ENCODE peak calls at places on chromosome 21, in eight cellular contexts. Q is HCT116, I is uterus, U is esophagus muscularis mucosa, B is prostate gland, D is NB4, T is heart left ventricle, N is IMR-90. M is an unnamed sample.

GRCh38 chr21:20443558-20444155 is 554.6 kb upstream of the NCAM2 start:
- DNase-seq in Q (no peak), I (no peak), U (no peak), B (no peak), D (peak), T (no peak), N (no peak), M (no peak)

GRCh38 chr21:34845521-34846213 is 176.9 kb downstream of the CLIC6 start:
- DNase-seq in Q (peak), I (no peak), U (no peak), B (peak), D (peak), T (no peak), N (peak), M (peak)

GRCh38 chr21:27802816-27803475 is 836.1 kb upstream of the ADAMTS5 start:
- DNase-seq in Q (no peak), I (peak), U (no peak), B (peak), D (peak), T (no peak), N (peak), M (peak)

GRCh38 chr21:41600556-41600955 is 92.6 kb upstream of the TMPRSS2 start:
- DNase-seq in Q (no peak), I (no peak), U (no peak), B (no peak), D (no peak), T (no peak), N (no peak), M (no peak)

GRCh38 chr21:15079276-15079675 is 14.5 kb upstream of the NRIP1 start:
- DNase-seq in Q (no peak), I (no peak), U (no peak), B (no peak), D (no peak), T (no peak), N (no peak), M (no peak)

GRCh38 chr21:29332461-29333354 is 34.0 kb downstream of the BACH1 start:
- DNase-seq in Q (no peak), I (no peak), U (no peak), B (no peak), D (no peak), T (no peak), N (peak), M (peak)

GRCh38 chr21:29257701-29258100 is 41.0 kb upstream of the BACH1 start:
- DNase-seq in Q (no peak), I (no peak), U (no peak), B (no peak), D (peak), T (no peak), N (no peak), M (no peak)

GRCh38 chr21:41706678-41707077 is 60.2 kb downstream of the RIPK4 start:
- DNase-seq in Q (no peak), I (no peak), U (no peak), B (no peak), D (no peak), T (no peak), N (peak), M (no peak)

GRCh38 chr21:31136891-31137290 is 98.6 kb upstream of the KRTAP19-8 start:
- DNase-seq in Q (no peak), I (no peak), U (no peak), B (no peak), D (peak), T (no peak), N (peak), M (no peak)

GRCh38 chr21:42665026-42665425 is 11.6 kb downstream of the PDE9A start:
- DNase-seq in Q (no peak), I (no peak), U (no peak), B (no peak), D (no peak), T (no peak), N (no peak), M (no peak)

GRCh38 chr21:21851205-21851604 is 853.0 kb downstream of the NCAM2 start:
- DNase-seq in Q (no peak), I (no peak), U (no peak), B (no peak), D (no peak), T (no peak), N (no peak), M (no peak)

GRCh38 chr21:31593161-31593560 is 66.3 kb upstream of the SOD1 start:
- DNase-seq in Q (no peak), I (no peak), U (no peak), B (no peak), D (no peak), T (no peak), N (no peak), M (no peak)

GRCh38 chr21:30153697-30154340 is 12.8 kb downstream of the CLDN17 start:
- DNase-seq in Q (no peak), I (no peak), U (no peak), B (no peak), D (no peak), T (no peak), N (no peak), M (no peak)

GRCh38 chr21:32353002-32353711 is 39.7 kb downstream of the URB1 start:
- DNase-seq in Q (no peak), I (no peak), U (no peak), B (no peak), D (no peak), T (no peak), N (no peak), M (no peak)

GRCh38 chr21:17402885-17403477 is 109.9 kb upstream of the CXADR start:
- DNase-seq in Q (no peak), I (no peak), U (no peak), B (no peak), D (peak), T (no peak), N (peak), M (no peak)

GRCh38 chr21:15616864-15617574 is 112.8 kb upstream of the USP25 start:
- DNase-seq in Q (no peak), I (peak), U (no peak), B (no peak), D (no peak), T (no peak), N (peak), M (no peak)

GRCh38 chr21:28949318-28949717 is 43.4 kb downstream of the LTN1 start:
- DNase-seq in Q (no peak), I (no peak), U (no peak), B (no peak), D (no peak), T (no peak), N (no peak), M (no peak)

GRCh38 chr21:41536076-41536826 is 28.3 kb upstream of the TMPRSS2 start:
- DNase-seq in Q (no peak), I (no peak), U (no peak), B (peak), D (no peak), T (no peak), N (no peak), M (no peak)

GRCh38 chr21:44083631-44084291 is 23.4 kb upstream of the PWP2 start:
- DNase-seq in Q (no peak), I (no peak), U (no peak), B (no peak), D (no peak), T (no peak), N (no peak), M (no peak)

GRCh38 chr21:38039841-38040240 is 123.6 kb upstream of the KCNJ6 start:
- DNase-seq in Q (no peak), I (no peak), U (no peak), B (no peak), D (no peak), T (no peak), N (no peak), M (no peak)

GRCh38 chr21:16840549-16840948 is 672.3 kb upstream of the CXADR start:
- DNase-seq in Q (no peak), I (no peak), U (no peak), B (no peak), D (no peak), T (no peak), N (no peak), M (no peak)

GRCh38 chr21:38712076-38712475 is 93.7 kb upstream of the ETS2 start:
- DNase-seq in Q (peak), I (peak), U (no peak), B (peak), D (peak), T (no peak), N (peak), M (peak)

GRCh38 chr21:15293251-15293650 is 228.5 kb upstream of the NRIP1 start:
- DNase-seq in Q (peak), I (no peak), U (no peak), B (no peak), D (no peak), T (no peak), N (peak), M (peak)

GRCh38 chr21:17819114-17819877 is at the start of gene C21orf91:
- DNase-seq in Q (peak), I (peak), U (peak), B (peak), D (peak), T (peak), N (peak), M (peak)

GRCh38 chr21:24844672-24845071 is 762.6 kb downstream of the MRPL39 start:
- DNase-seq in Q (no peak), I (no peak), U (no peak), B (no peak), D (no peak), T (no peak), N (peak), M (no peak)

GRCh38 chr21:32212116-32212515 is 66.7 kb downstream of the MIS18A start:
- DNase-seq in Q (no peak), I (no peak), U (no peak), B (no peak), D (no peak), T (no peak), N (no peak), M (no peak)

GRCh38 chr21:16193758-16194606 is 464.2 kb downstream of the USP25 start:
- DNase-seq in Q (no peak), I (peak), U (no peak), B (peak), D (peak), T (peak), N (peak), M (peak)

GRCh38 chr21:42229676-42230075 is 10.7 kb downstream of the ABCG1 start:
- DNase-seq in Q (no peak), I (no peak), U (no peak), B (no peak), D (no peak), T (no peak), N (no peak), M (no peak)

GRCh38 chr21:20998886-20999285 is 677 bp downstream of the NCAM2 start:
- DNase-seq in Q (no peak), I (no peak), U (no peak), B (no peak), D (no peak), T (no peak), N (no peak), M (no peak)

GRCh38 chr21:43864313-43864805 is 664 bp upstream of the AGPAT3 start:
- DNase-seq in Q (peak), I (no peak), U (no peak), B (peak), D (peak), T (peak), N (peak), M (peak)

GRCh38 chr21:16084776-16085364 is 355.1 kb downstream of the USP25 start:
- DNase-seq in Q (no peak), I (peak), U (no peak), B (no peak), D (no peak), T (no peak), N (peak), M (no peak)

GRCh38 chr21:38756746-38757145 is 49.0 kb upstream of the ETS2 start:
- DNase-seq in Q (no peak), I (no peak), U (no peak), B (no peak), D (no peak), T (no peak), N (peak), M (no peak)

GRCh38 chr21:42829417-42829816 is 49.9 kb downstream of the WDR4 start:
- DNase-seq in Q (no peak), I (no peak), U (no peak), B (no peak), D (no peak), T (no peak), N (no peak), M (no peak)

GRCh38 chr21:27515676-27516075 is 548.8 kb upstream of the ADAMTS5 start:
- DNase-seq in Q (no peak), I (no peak), U (no peak), B (no peak), D (no peak), T (no peak), N (no peak), M (no peak)

GRCh38 chr21:29293495-29293894 is 5.2 kb upstream of the BACH1 start:
- DNase-seq in Q (no peak), I (no peak), U (peak), B (no peak), D (peak), T (no peak), N (no peak), M (no peak)

GRCh38 chr21:15300131-15300530 is 235.3 kb upstream of the NRIP1 start:
- DNase-seq in Q (no peak), I (no peak), U (no peak), B (no peak), D (no peak), T (no peak), N (no peak), M (no peak)

GRCh38 chr21:46458315-46459023 is at the start of gene DIP2A:
- DNase-seq in Q (peak), I (peak), U (peak), B (peak), D (peak), T (peak), N (peak), M (peak)
- TF ChIP-seq POLR2A in Q (peak), I (peak), U (peak), B (peak), D (peak), T (peak), N (peak), M (peak)

GRCh38 chr21:33403128-33403785 is at the start of gene IFNGR2:
- DNase-seq in Q (no peak), I (peak), U (no peak), B (no peak), D (peak), T (peak), N (no peak), M (peak)
- TF ChIP-seq POLR2A in Q (peak), I (peak), U (no peak), B (peak), D (peak), T (no peak), N (no peak), M (peak)

DNA sequence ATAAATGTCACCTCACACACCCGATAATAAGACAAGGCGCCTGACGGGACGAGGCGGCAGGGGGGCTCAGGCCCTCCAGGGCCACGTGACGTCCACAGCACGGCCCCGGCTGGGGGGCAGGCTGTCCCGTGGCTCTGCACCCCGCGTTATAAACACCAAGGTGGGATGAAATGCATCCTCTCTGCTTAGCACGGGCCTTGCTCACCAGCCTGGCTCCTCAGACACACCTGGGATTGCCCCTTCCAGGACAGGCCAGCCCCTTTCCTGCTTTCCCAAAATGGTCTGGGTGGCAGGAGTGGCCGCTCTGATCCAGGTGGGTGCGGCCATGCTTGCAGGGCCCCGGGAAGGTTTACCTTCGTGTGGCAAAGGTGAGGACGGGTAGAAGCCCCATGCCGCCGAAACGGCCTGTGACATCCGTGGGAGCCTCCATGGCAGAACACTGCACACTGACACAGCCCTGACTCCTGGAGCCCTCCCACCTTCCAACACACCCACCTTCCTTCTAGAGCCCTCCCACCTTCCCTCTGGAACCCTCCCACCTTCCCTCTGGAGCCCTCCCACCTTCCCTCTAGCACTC is 35.9 kb downstream of the SLC19A1 start:
- DNase-seq in Q (no peak), I (no peak), U (no peak), B (no peak), D (no peak), T (peak), N (no peak), M (no peak)
- TF ChIP-seq POLR2A in Q (no peak), I (no peak), U (no peak), B (no peak), D (no peak), T (no peak), N (no peak), M (no peak)

GRCh38 chr21:45541221-45542039 is 810 bp downstream of the SLC19A1 start:
- DNase-seq in Q (peak), I (peak), U (no peak), B (peak), D (peak), T (peak), N (peak), M (peak)
- TF ChIP-seq POLR2A in Q (no peak), I (no peak), U (no peak), B (no peak), D (peak), T (no peak), N (no peak), M (peak)

GRCh38 chr21:36542312-36543101 is 62.6 kb upstream of the CLDN14 start:
- DNase-seq in Q (no peak), I (no peak), U (no peak), B (peak), D (no peak), T (no peak), N (no peak), M (no peak)
- TF ChIP-seq POLR2A in Q (no peak), I (no peak), U (no peak), B (no peak), D (no peak), T (no peak), N (no peak), M (no peak)

DNA sequence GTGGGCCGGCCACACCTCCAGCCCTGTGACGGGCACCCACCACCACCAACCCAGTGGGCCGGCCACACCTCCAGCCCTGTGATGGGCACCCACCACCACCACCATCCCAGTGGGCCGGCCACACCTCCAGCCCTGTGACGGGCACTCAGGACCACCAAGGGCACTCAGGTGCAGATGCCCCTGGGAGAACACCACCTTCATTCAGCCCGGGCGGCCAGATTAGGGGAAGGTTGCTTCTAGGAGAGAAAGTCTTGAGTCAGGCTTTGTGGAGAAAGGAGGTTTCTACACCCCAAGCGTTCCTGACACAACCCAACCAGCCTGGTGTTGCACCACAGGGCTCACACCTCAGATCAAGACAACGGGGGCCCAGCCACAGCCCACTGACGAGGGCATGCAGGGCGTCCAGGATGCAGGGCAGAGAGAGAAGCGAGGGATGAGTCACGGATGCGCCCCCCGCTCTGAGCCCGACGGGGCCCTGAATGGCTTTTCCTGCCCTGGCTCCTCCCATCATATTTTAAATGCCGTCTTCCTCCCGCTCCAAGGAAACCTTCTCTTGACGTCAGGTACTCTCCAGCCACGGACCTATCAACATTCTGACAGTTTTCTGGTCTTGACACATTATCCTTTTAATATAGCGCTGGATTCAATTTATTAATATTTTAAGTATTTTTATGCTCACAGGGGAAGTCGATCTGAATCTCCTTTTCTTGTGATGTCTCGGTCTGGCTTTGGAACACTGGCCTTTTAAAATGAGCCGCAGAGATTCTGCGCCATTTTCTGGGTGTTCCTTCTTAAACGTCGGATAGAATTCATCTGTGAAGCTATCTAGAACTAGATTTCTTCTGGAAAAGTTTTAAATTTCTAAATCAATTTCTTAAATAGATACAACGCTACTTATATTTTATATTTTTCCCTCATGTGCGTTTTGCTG is 631 bp upstream of the SPATC1L start:
- DNase-seq in Q (peak), I (peak), U (peak), B (peak), D (peak), T (peak), N (peak), M (peak)
- TF ChIP-seq POLR2A in Q (no peak), I (no peak), U (no peak), B (no peak), D (no peak), T (no peak), N (no peak), M (peak)